ENCODE peak calls at places on chromosomes 12 and 14, in four cellular contexts. B is tibial artery, I is fibroblast of lung, L is cardiac fibroblast. V is an unnamed sample.

GRCh38 chr14:68412505-68413496 is 380.1 kb downstream of the ZFP36L1 start:
- DNase-seq in B (no peak), I (no peak), L (no peak), V (no peak)

GRCh38 chr12:3930216-3930615 is 57.0 kb upstream of the PARP11 start:
- DNase-seq in B (no peak), I (no peak), L (no peak), V (no peak)

GRCh38 chr12:132454949-132455418 is 35.0 kb upstream of the FBRSL1 start:
- DNase-seq in B (no peak), I (no peak), L (no peak), V (no peak)

GRCh38 chr14:103296987-103297386 is 37.0 kb upstream of the EIF5 start:
- DNase-seq in B (no peak), I (no peak), L (no peak), V (no peak)

GRCh38 chr12:509494-509893 is 49.8 kb downstream of the B4GALNT3 start:
- DNase-seq in B (no peak), I (no peak), L (peak), V (no peak)

GRCh38 chr14:61188936-61189808 is 92.0 kb downstream of the TMEM30B start:
- DNase-seq in B (peak), I (peak), L (peak), V (peak)

GRCh38 chr12:81077329-81077685 is 572 bp upstream of the ACSS3 start:
- DNase-seq in B (no peak), I (peak), L (peak), V (peak)

GRCh38 chr14:67420102-67420739 is 8.3 kb upstream of the PLEK2 start:
- DNase-seq in B (no peak), I (no peak), L (no peak), V (no peak)

GRCh38 chr12:123937707-123938600 is 34.7 kb downstream of the CCDC92 start:
- DNase-seq in B (no peak), I (no peak), L (no peak), V (no peak)

GRCh38 chr12:4037747-4038312 is 164.6 kb upstream of the PARP11 start:
- DNase-seq in B (peak), I (peak), L (peak), V (peak)

GRCh38 chr12:51048601-51049369 is 658 bp downstream of the LETMD1 start:
- DNase-seq in B (no peak), I (no peak), L (no peak), V (no peak)

GRCh38 chr12:16307843-16308475 is 30.5 kb upstream of the SLC15A5 start:
- DNase-seq in B (no peak), I (no peak), L (no peak), V (peak)

GRCh38 chr14:39762576-39763401 is 330.6 kb upstream of the FBXO33 start:
- DNase-seq in B (no peak), I (no peak), L (no peak), V (no peak)

GRCh38 chr14:88937706-88938105 is 113.3 kb downstream of the TTC8 start:
- DNase-seq in B (no peak), I (no peak), L (peak), V (no peak)

GRCh38 chr12:25518512-25518911 is 34.6 kb downstream of the LMNTD1 start:
- DNase-seq in B (no peak), I (no peak), L (peak), V (peak)

GRCh38 chr12:127785535-127785934 is 481.4 kb upstream of the TMEM132C start:
- DNase-seq in B (no peak), I (no peak), L (peak), V (peak)

GRCh38 chr12:6161124-6161882 is 36.8 kb upstream of the VWF start:
- DNase-seq in B (no peak), I (peak), L (peak), V (peak)

GRCh38 chr12:52782502-52782901 is 5.4 kb upstream of the KRT76 start:
- DNase-seq in B (no peak), I (no peak), L (no peak), V (no peak)

GRCh38 chr12:123388948-123389559 is 5.1 kb downstream of the KMT5A start:
- DNase-seq in B (no peak), I (no peak), L (no peak), V (no peak)

GRCh38 chr14:53515264-53515663 is 362.1 kb upstream of the DDHD1 start:
- DNase-seq in B (no peak), I (peak), L (no peak), V (peak)

GRCh38 chr14:105962532-105962931 is 436.1 kb downstream of the TMEM121 start:
- DNase-seq in B (no peak), I (no peak), L (no peak), V (no peak)

GRCh38 chr14:59123975-59124374 is 64.5 kb upstream of the DAAM1 start:
- DNase-seq in B (no peak), I (peak), L (peak), V (peak)

GRCh38 chr14:70955543-70956480 is 48.6 kb downstream of the PCNX1 start:
- DNase-seq in B (no peak), I (peak), L (peak), V (peak)

GRCh38 chr14:101736071-101736470 is 25.4 kb upstream of the PPP2R5C start:
- DNase-seq in B (no peak), I (no peak), L (no peak), V (no peak)

GRCh38 chr12:90333384-90333783 is 621.6 kb downstream of the CCER1 start:
- DNase-seq in B (no peak), I (peak), L (no peak), V (peak)

GRCh38 chr14:22002860-22003284 is 329.3 kb upstream of the OR4E1 start:
- DNase-seq in B (no peak), I (no peak), L (no peak), V (no peak)

GRCh38 chr14:64417771-64418125 is 29.6 kb downstream of the MTHFD1 start:
- DNase-seq in B (no peak), I (no peak), L (no peak), V (no peak)

GRCh38 chr14:59055439-59056045 is 132.9 kb upstream of the DAAM1 start:
- DNase-seq in B (peak), I (peak), L (peak), V (peak)

GRCh38 chr14:93332032-93332852 is 594 bp downstream of the BTBD7 start:
- DNase-seq in B (peak), I (peak), L (peak), V (peak)

GRCh38 chr12:22262309-22262708 is 72.2 kb downstream of the ST8SIA1 start:
- DNase-seq in B (no peak), I (peak), L (no peak), V (peak)

GRCh38 chr12:34397591-34398365 is 375.5 kb downstream of the ALG10 start:
- DNase-seq in B (peak), I (no peak), L (no peak), V (no peak)

GRCh38 chr12:10690906-10691305 is 17.1 kb upstream of the STYK1 start:
- DNase-seq in B (no peak), I (no peak), L (no peak), V (no peak)

GRCh38 chr12:76091245-76091757 is 6.8 kb upstream of the NAP1L1 start:
- DNase-seq in B (no peak), I (no peak), L (no peak), V (no peak)

GRCh38 chr12:107133462-107133861 is 40.1 kb upstream of the CRY1 start:
- DNase-seq in B (no peak), I (no peak), L (no peak), V (no peak)
- TF ChIP-seq CTCF in B (no peak), I (no peak), L (no peak), V (no peak)

DNA sequence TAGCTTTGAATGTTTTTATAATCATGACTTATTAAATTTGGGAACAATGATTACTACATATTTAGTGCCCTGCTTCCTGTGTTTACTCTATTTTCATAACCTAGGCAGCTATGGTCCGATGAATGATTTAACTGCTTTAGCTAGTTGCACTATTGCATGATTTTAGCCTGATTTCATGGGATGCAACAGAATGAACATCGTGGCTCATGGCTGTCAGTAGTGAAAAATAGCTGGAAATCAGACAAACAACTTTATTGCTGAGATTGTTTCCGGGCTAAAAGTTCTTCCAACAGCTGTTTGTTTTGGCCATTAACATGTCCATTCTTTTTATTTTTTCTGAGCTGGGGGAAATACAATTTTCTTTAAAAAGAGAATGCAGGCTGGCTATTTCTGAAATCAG is at the start of gene NAV3:
- DNase-seq in B (no peak), I (peak), L (peak), V (peak)
- H3K4me3 ChIP-seq in B (no peak), I (no peak), L (no peak), V (peak)

GRCh38 chr14:84496677-84497076 is 1033.3 kb upstream of the FLRT2 start:
- DNase-seq in B (no peak), I (no peak), L (no peak), V (no peak)

GRCh38 chr14:84490081-84490480 is 1039.9 kb upstream of the FLRT2 start:
- DNase-seq in B (no peak), I (no peak), L (no peak), V (no peak)

GRCh38 chr14:84493779-84494178 is 1036.2 kb upstream of the FLRT2 start:
- DNase-seq in B (no peak), I (peak), L (peak), V (no peak)
- TF ChIP-seq CTCF in B (no peak), I (peak), L (no peak), V (no peak)

DNA sequence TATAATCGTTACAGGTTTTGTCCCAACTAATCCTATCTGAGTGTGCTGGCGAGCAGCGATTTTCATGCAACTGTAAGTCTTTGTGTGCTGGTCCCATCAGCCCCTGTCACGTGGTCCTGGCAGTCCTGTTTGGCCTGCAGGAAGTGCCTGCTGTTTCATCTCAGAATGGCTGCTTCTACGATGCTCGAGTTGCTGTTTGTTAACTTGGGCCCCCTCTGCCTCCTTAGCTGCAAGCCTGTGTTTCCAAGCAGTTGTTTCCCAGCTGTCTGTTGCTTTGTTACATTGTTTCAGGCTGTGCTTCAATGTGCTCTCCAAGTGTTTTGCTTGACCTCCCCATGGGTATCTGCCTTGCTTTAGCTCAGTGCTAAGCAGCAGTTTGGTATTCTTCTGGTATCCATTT is 21.8 kb downstream of the TMTC2 start:
- DNase-seq in B (no peak), I (peak), L (no peak), V (no peak)
- H3K4me3 ChIP-seq in B (no peak), I (no peak), L (no peak), V (no peak)

GRCh38 chr14:37027188-37027824 is 145.1 kb downstream of the SLC25A21 start:
- DNase-seq in B (no peak), I (no peak), L (no peak), V (no peak)

GRCh38 chr14:37021406-37021805 is 151.0 kb downstream of the SLC25A21 start:
- DNase-seq in B (no peak), I (no peak), L (no peak), V (no peak)

GRCh38 chr14:37019488-37019887 is 152.9 kb downstream of the SLC25A21 start:
- DNase-seq in B (no peak), I (no peak), L (no peak), V (no peak)

GRCh38 chr14:37018571-37019240 is 153.7 kb downstream of the SLC25A21 start:
- DNase-seq in B (no peak), I (no peak), L (no peak), V (no peak)

DNA sequence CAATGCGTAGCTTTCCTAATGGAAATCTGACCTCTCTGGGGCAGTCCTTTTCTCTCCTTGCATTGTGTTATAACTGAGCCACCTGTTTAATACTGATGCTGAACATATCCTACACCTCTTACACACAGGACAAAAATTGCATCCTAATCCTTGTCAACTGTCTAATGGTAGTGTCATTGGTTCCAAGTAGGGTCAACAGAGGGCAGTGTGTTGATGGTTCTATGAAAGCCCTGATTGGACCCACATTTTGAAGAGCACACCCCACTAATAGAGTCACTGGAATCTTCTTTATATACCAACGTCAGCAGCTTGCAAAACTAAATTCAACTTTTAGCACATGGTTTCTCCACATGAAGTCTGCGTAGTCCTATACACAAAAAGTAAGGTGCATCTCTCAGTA is 148.2 kb downstream of the SLC25A21 start:
- DNase-seq in B (no peak), I (no peak), L (no peak), V (no peak)
- TF ChIP-seq CTCF in B (no peak), I (no peak), L (no peak), V (no peak)

GRCh38 chr12:56020437-56021189 is at the start of gene IKZF4:
- DNase-seq in B (no peak), I (peak), L (no peak), V (peak)
- H3K4me3 ChIP-seq in B (peak), I (no peak), L (peak), V (peak)

GRCh38 chr14:34933301-34933700 is 49.5 kb upstream of the SRP54 start:
- DNase-seq in B (no peak), I (no peak), L (no peak), V (no peak)

GRCh38 chr14:34931206-34931605 is 51.6 kb upstream of the SRP54 start:
- DNase-seq in B (no peak), I (no peak), L (peak), V (peak)

GRCh38 chr14:34926552-34926951 is 51.4 kb upstream of the BAZ1A start:
- DNase-seq in B (no peak), I (peak), L (peak), V (peak)

GRCh38 chr14:34935552-34935951 is 47.2 kb upstream of the SRP54 start:
- DNase-seq in B (no peak), I (no peak), L (no peak), V (no peak)

DNA sequence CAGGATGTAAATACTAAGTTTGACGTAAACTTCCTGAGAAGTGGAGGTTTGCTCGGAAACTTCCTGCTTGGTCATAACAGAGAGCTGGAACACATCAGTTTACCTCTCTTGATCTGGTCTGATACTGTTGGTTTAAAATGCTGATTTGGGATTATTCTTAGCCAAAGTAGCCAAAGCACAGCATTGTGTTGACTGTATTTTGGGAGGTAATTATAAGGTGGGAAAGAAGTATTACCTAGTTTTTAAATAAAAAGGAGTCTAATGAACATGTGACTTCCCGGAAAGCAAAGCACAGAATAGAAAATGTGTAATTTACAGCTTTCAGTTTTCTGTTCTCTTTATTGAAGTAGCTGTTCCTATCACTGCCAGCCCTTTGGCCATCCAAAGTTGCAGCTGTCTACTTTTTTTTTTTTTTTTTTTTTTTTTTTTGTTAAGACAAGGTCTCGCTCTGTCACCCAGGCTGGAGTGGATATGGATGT is 52.2 kb upstream of the SRP54 start:
- DNase-seq in B (no peak), I (no peak), L (no peak), V (no peak)
- TF ChIP-seq CTCF in B (no peak), I (no peak), L (no peak), V (no peak)

DNA sequence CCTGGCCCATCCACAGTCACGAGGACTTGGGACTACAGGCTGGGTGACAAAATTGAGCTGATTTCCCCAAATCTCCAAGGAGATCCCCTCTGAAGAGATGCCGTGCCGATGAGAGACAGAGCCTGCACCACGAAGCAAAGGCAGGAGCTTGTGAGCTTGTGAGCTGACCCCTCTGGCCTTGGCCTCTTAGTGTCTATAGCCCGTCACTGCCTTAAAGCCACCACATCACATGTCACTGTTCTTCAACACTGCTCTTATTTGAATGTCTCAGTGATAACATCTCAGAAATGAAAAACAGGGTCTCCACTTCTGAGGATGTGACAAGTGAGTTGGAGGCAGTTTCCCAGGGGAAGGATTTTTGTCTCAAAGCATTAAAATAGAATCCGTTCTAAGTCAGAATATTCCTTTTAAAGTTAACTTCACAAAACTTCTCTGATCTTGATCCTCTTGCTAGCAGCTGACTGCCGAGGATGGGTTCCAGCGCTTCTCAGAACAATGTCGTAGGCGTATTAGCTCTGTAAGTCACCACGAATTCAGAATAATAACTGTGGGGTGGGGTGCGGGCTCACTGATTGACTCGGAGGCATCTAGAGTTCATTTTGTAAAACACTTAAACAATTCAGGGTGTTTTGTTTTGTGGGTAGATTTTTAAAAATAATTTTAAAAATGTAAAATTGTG is 37.5 kb downstream of the CHST11 start:
- DNase-seq in B (peak), I (no peak), L (peak), V (peak)
- H3K4me3 ChIP-seq in B (no peak), I (no peak), L (no peak), V (peak)

GRCh38 chr14:72903707-72904106 is 9.8 kb upstream of the DPF3 start:
- DNase-seq in B (no peak), I (no peak), L (no peak), V (no peak)

GRCh38 chr14:72906316-72906715 is 12.4 kb upstream of the DPF3 start:
- DNase-seq in B (no peak), I (peak), L (peak), V (peak)

GRCh38 chr14:72904218-72904617 is 10.3 kb upstream of the DPF3 start:
- DNase-seq in B (no peak), I (no peak), L (no peak), V (no peak)

GRCh38 chr14:72906879-72907278 is 13.0 kb upstream of the DPF3 start:
- DNase-seq in B (no peak), I (no peak), L (no peak), V (no peak)

GRCh38 chr14:72904840-72905561 is 11.1 kb upstream of the DPF3 start:
- DNase-seq in B (peak), I (peak), L (peak), V (peak)
- TF ChIP-seq CTCF in B (peak), I (peak), L (peak), V (peak)

GRCh38 chr14:98408024-98408555 is 863.9 kb downstream of the BCL11B start:
- DNase-seq in B (no peak), I (no peak), L (no peak), V (no peak)
- H3K4me3 ChIP-seq in B (no peak), I (no peak), L (no peak), V (no peak)

V was measured in fibroblast of the aortic adventitia.